ENCODE peak calls at places on chromosomes 4 and X, in ten cellular contexts. O is thyroid gland, N is A549, X is mammary epithelial cell, S is heart left ventricle, W is AG04450, J is right lobe of liver, L is ovary, R is heart right ventricle, P is GM23338. D is an unnamed sample.

GRCh38 chr4:3241905-3242304 is 7.1 kb upstream of the MSANTD1 start:
- DNase-seq in R (peak; percentile 43), L (peak; percentile 69), X (no peak), P (no peak), N (no peak), W (peak; percentile 74), S (peak; percentile 30), J (no peak), O (no peak), D (no peak)

GRCh38 chrX:144709841-144710240 is 537.5 kb upstream of the SPANXN1 start:
- DNase-seq in P (no peak), W (no peak), S (no peak), J (no peak), N (no peak), R (no peak), O (no peak), L (no peak), X (no peak), D (no peak)

GRCh38 chrX:54639018-54639345 is 109.0 kb downstream of the GNL3L start:
- DNase-seq in N (no peak), J (no peak), O (no peak), P (no peak), L (no peak), X (no peak), S (no peak), R (no peak), W (no peak), D (no peak)

GRCh38 chr4:38151870-38152269 is 191.7 kb downstream of the PTTG2 start:
- DNase-seq in W (no peak), N (no peak), P (no peak), O (no peak), R (no peak), X (no peak), J (no peak), L (no peak), S (no peak), D (no peak)

GRCh38 chrX:96692454-96692853 is 7.8 kb downstream of the DIAPH2 start:
- DNase-seq in J (no peak), L (no peak), P (no peak), S (no peak), O (no peak), X (peak; percentile 1), R (no peak), N (no peak), W (no peak), D (no peak)

GRCh38 chr4:119025916-119026661 is 109.5 kb upstream of the MYOZ2 start:
- DNase-seq in S (no peak), O (peak; percentile 29), X (peak; percentile 84), N (peak; percentile 85), W (peak; percentile 78), L (peak; percentile 59), R (peak; percentile 50), J (no peak), P (no peak), D (no peak)

GRCh38 chr4:94605241-94605640 is 152.5 kb upstream of the BMPR1B start:
- DNase-seq in S (no peak), L (no peak), O (no peak), R (no peak), N (no peak), P (no peak), X (no peak), J (no peak), W (no peak), D (no peak)

GRCh38 chrX:110412971-110413726 is 54.5 kb downstream of the RTL9 start:
- DNase-seq in P (peak; percentile 79), X (peak; percentile 48), O (peak; percentile 73), N (peak; percentile 66), R (peak; percentile 51), L (peak; percentile 79), W (no peak), J (peak; percentile 65), S (peak; percentile 36), D (peak; percentile 70)

GRCh38 chr4:99120501-99120900 is 23.6 kb downstream of the ADH4 start:
- DNase-seq in S (no peak), N (no peak), R (no peak), O (no peak), L (no peak), X (no peak), J (no peak), P (no peak), W (no peak), D (no peak)

GRCh38 chr4:101211146-101211553 is 136.2 kb downstream of the PPP3CA start:
- DNase-seq in X (peak; percentile 73), S (no peak), P (peak; percentile 22), N (peak; percentile 89), O (no peak), J (no peak), R (no peak), L (no peak), W (no peak), D (no peak)

GRCh38 chr4:85860066-85860465 is 385.1 kb downstream of the ARHGAP24 start:
- DNase-seq in N (no peak), W (no peak), P (no peak), R (no peak), O (no peak), S (no peak), L (no peak), J (no peak), X (no peak), D (no peak)

GRCh38 chr4:13888112-13888511 is 260.6 kb upstream of the BOD1L1 start:
- DNase-seq in N (peak; percentile 62), R (no peak), P (no peak), S (no peak), O (no peak), X (peak; percentile 76), L (no peak), W (peak; percentile 73), J (no peak), D (no peak)

GRCh38 chr4:115126487-115126886 is 13.1 kb upstream of the NDST4 start:
- DNase-seq in S (no peak), W (no peak), L (no peak), O (peak; percentile 6), X (no peak), R (no peak), N (no peak), J (no peak), P (no peak), D (no peak)

DNA sequence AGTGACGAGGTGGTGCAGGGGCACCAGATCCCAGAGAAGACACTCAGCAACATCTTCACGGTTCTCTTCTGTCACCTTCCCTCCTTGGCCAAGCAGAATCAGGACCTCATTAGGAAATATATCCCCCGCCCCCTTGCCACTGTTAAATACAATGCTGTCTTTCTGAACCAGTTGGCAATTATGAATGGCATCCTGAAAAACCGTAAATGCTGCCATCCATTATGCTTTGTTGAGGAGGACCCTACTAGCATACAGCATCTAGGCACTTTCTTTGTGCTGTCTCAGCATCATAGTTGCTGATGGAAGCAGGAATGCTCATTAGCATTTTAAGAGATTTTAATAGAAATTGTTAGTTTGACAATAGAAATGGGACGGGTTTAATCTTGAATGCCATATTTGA is 138.5 kb downstream of the DCLK2 start:
- DNase-seq in N (no peak), S (no peak), J (no peak), R (no peak), L (no peak), O (no peak), X (no peak), W (no peak), P (no peak), D (no peak)
- H3K27ac ChIP-seq in N (peak overlapping the region; percentile 70), S (no peak overlapping the region), J (no peak overlapping the region), R (no peak overlapping the region), L (no peak overlapping the region), O (no peak overlapping the region), X (no peak overlapping the region), W (no peak overlapping the region), P (no peak overlapping the region), D (no peak overlapping the region)

GRCh38 chr4:5887011-5887360 is 5.9 kb downstream of the CRMP1 start:
- DNase-seq in J (no peak), W (no peak), R (no peak), S (no peak), N (no peak), L (no peak), X (no peak), P (no peak), O (no peak), D (no peak)

GRCh38 chr4:5888222-5888701 is 4.6 kb downstream of the CRMP1 start:
- DNase-seq in S (no peak), R (no peak), L (no peak), O (no peak), W (no peak), X (no peak), P (peak; percentile 87), N (no peak), J (no peak), D (peak; percentile 73)

GRCh38 chr4:5887361-5888221 is 5.3 kb downstream of the CRMP1 start:
- DNase-seq in N (no peak), R (no peak), W (no peak), S (no peak), P (peak; percentile 75), O (no peak), J (no peak), L (no peak), X (no peak), D (no peak)

GRCh38 chr4:5890063-5890727 is 2.7 kb downstream of the CRMP1 start:
- DNase-seq in W (no peak), P (peak; percentile 93), R (peak; percentile 14), N (peak; percentile 11), S (no peak), O (no peak), J (no peak), X (no peak), L (no peak), D (peak; percentile 54)

GRCh38 chr4:5888706-5889696 is 3.9 kb downstream of the CRMP1 start:
- DNase-seq in L (no peak), W (no peak), J (no peak), P (no peak), N (no peak), S (no peak), O (no peak), X (no peak), R (no peak), D (no peak)
- H3K4me3 ChIP-seq in L (peak overlapping the region; percentile 50), W (no peak overlapping the region), J (no peak overlapping the region), P (peak overlapping the region; percentile 93), N (peak overlapping the region; percentile 49), S (no peak overlapping the region), O (no peak overlapping the region), X (no peak overlapping the region), R (peak overlapping the region; percentile 62), D (peak overlapping the region; percentile 81)

GRCh38 chrX:3010532-3010931 is 4.2 kb downstream of the ARSH start:
- DNase-seq in W (no peak), S (no peak), X (no peak), N (no peak), L (no peak), O (no peak), R (no peak), J (no peak), P (no peak), D (no peak)

GRCh38 chrX:3006500-3006899 is at the start of gene ARSH:
- DNase-seq in L (no peak), J (no peak), S (no peak), P (no peak), X (no peak), N (no peak), O (no peak), W (no peak), R (no peak), D (no peak)
- TF ChIP-seq CTCF in L (no peak), J (no peak), S (no peak), P (no peak), X (no peak), N (no peak), O (no peak), W (no peak), R (no peak), D (no peak)

DNA sequence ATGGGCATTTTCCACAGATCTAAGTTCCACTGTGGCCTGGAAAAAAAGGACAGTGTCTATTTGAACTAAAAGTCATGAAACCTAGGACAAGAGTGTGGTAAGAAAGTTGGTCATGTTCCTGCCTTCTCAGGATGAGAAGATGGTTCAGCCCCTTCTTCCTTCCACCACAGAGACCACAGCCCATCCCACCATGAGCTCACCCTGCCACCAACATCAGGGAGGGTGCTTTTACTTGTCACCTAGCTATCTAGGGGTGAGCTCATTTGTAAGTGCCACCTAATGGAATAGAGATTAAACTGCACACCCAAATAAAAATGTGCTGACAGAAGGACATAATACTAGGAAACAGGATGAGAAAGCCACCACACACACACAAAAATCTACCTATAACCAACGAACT is 235.9 kb downstream of the SPIN4 start:
- DNase-seq in X (no peak), N (no peak), O (no peak), W (no peak), J (no peak), S (no peak), L (no peak), P (no peak), R (no peak), D (no peak)
- H3K27ac ChIP-seq in X (no peak overlapping the region), N (no peak overlapping the region), O (no peak overlapping the region), W (no peak overlapping the region), J (no peak overlapping the region), S (no peak overlapping the region), L (no peak overlapping the region), P (no peak overlapping the region), R (no peak overlapping the region), D (no peak overlapping the region)

D was measured in dorsolateral prefrontal cortex.